ENCODE peak calls at places on chromosomes 16 and 17, in four cellular contexts. One of them, this sample, is unnamed.
A peak's percentile ranks its signal among the peaks of the same experiment; 100 is the strongest.

GRCh38 chr16:69105501-69106361 is at the start of gene HAS3:
- DNase-seq in upper lobe of right lung: peak; percentile 90
- DNase-seq in stimulated activated CD4-positive, alpha-beta T cell treated with anti-CD3 and anti-CD28 coated beads, TNF-alpha, amount 100 ng/mL, for 1 hour: no peak
- DNase-seq in RWPE1: peak; percentile 73
- DNase-seq in this sample: no peak

GRCh38 chr17:41937970-41938851 is 7.8 kb downstream of the ODAD4 start:
- DNase-seq in upper lobe of right lung: no peak
- DNase-seq in stimulated activated CD4-positive, alpha-beta T cell treated with anti-CD3 and anti-CD28 coated beads, TNF-alpha, amount 100 ng/mL, for 1 hour: no peak
- DNase-seq in RWPE1: no peak
- DNase-seq in this sample: no peak

GRCh38 chr17:2369551-2370210 is 31.2 kb downstream of the MNT start:
- DNase-seq in upper lobe of right lung: no peak
- DNase-seq in stimulated activated CD4-positive, alpha-beta T cell treated with anti-CD3 and anti-CD28 coated beads, TNF-alpha, amount 100 ng/mL, for 1 hour: no peak
- DNase-seq in RWPE1: no peak
- DNase-seq in this sample: no peak

GRCh38 chr16:84885024-84885910 is 65.5 kb downstream of the CRISPLD2 start:
- DNase-seq in upper lobe of right lung: no peak
- DNase-seq in stimulated activated CD4-positive, alpha-beta T cell treated with anti-CD3 and anti-CD28 coated beads, TNF-alpha, amount 100 ng/mL, for 1 hour: no peak
- DNase-seq in RWPE1: no peak
- DNase-seq in this sample: no peak

GRCh38 chr16:66026211-66026610 is 340.3 kb upstream of the CDH5 start:
- DNase-seq in upper lobe of right lung: no peak
- DNase-seq in stimulated activated CD4-positive, alpha-beta T cell treated with anti-CD3 and anti-CD28 coated beads, TNF-alpha, amount 100 ng/mL, for 1 hour: no peak
- DNase-seq in RWPE1: no peak
- DNase-seq in this sample: no peak

GRCh38 chr17:67324330-67324729 is 42.0 kb downstream of the PSMD12 start:
- DNase-seq in upper lobe of right lung: no peak
- DNase-seq in stimulated activated CD4-positive, alpha-beta T cell treated with anti-CD3 and anti-CD28 coated beads, TNF-alpha, amount 100 ng/mL, for 1 hour: no peak
- DNase-seq in RWPE1: no peak
- DNase-seq in this sample: no peak

GRCh38 chr16:53775821-53776431 is 72.0 kb downstream of the FTO start:
- DNase-seq in upper lobe of right lung: peak; percentile 64
- DNase-seq in stimulated activated CD4-positive, alpha-beta T cell treated with anti-CD3 and anti-CD28 coated beads, TNF-alpha, amount 100 ng/mL, for 1 hour: no peak
- DNase-seq in RWPE1: peak; percentile 68
- DNase-seq in this sample: no peak

GRCh38 chr17:44355642-44356099 is 8.0 kb downstream of the FAM171A2 start:
- DNase-seq in upper lobe of right lung: no peak
- DNase-seq in stimulated activated CD4-positive, alpha-beta T cell treated with anti-CD3 and anti-CD28 coated beads, TNF-alpha, amount 100 ng/mL, for 1 hour: no peak
- DNase-seq in RWPE1: no peak
- DNase-seq in this sample: no peak

GRCh38 chr17:71071041-71071440 is 901.7 kb downstream of the KCNJ2 start:
- DNase-seq in upper lobe of right lung: no peak
- DNase-seq in stimulated activated CD4-positive, alpha-beta T cell treated with anti-CD3 and anti-CD28 coated beads, TNF-alpha, amount 100 ng/mL, for 1 hour: no peak
- DNase-seq in RWPE1: no peak
- DNase-seq in this sample: no peak

GRCh38 chr17:56977673-56978395 is at the start of gene SCPEP1:
- DNase-seq in upper lobe of right lung: peak; percentile 91
- DNase-seq in stimulated activated CD4-positive, alpha-beta T cell treated with anti-CD3 and anti-CD28 coated beads, TNF-alpha, amount 100 ng/mL, for 1 hour: peak; percentile 65
- DNase-seq in RWPE1: peak; percentile 96
- DNase-seq in this sample: peak; percentile 87

GRCh38 chr17:48622857-48623256 is 3.3 kb downstream of the HOXB9 start:
- DNase-seq in upper lobe of right lung: no peak
- DNase-seq in stimulated activated CD4-positive, alpha-beta T cell treated with anti-CD3 and anti-CD28 coated beads, TNF-alpha, amount 100 ng/mL, for 1 hour: no peak
- DNase-seq in RWPE1: no peak
- DNase-seq in this sample: no peak

GRCh38 chr17:8552582-8553320 is 77.8 kb downstream of the MYH10 start:
- DNase-seq in upper lobe of right lung: no peak
- DNase-seq in stimulated activated CD4-positive, alpha-beta T cell treated with anti-CD3 and anti-CD28 coated beads, TNF-alpha, amount 100 ng/mL, for 1 hour: no peak
- DNase-seq in RWPE1: peak; percentile 62
- DNase-seq in this sample: no peak